ENCODE peak calls at places on chromosome 9, in five cellular contexts. A is WTC11, F is Peyer's patch, Z is GM10248, C is A549. B is an unnamed sample.

GRCh38 chr9:132560604-132561304 is 21.7 kb upstream of the BARHL1 start:
- DNase-seq in A (no peak), C (no peak), Z (no peak), F (no peak), B (no peak)

GRCh38 chr9:107214915-107215314 is 68.2 kb upstream of the RAD23B start:
- DNase-seq in A (no peak), Z (no peak), C (no peak), F (no peak), B (no peak)

GRCh38 chr9:82489579-82489915 is 501.0 kb downstream of the SPATA31D1 start:
- DNase-seq in A (no peak), C (no peak), Z (no peak), F (no peak), B (no peak)

GRCh38 chr9:86912210-86912609 is 35.1 kb downstream of the GAS1 start:
- DNase-seq in Z (no peak), C (no peak), F (no peak), A (no peak), B (no peak)

GRCh38 chr9:129469188-129469987 is 151.5 kb downstream of the C9orf50 start:
- DNase-seq in Z (no peak), A (peak), C (no peak), F (no peak), B (no peak)

GRCh38 chr9:82021198-82021597 is 32.6 kb downstream of the SPATA31D1 start:
- DNase-seq in C (no peak), A (no peak), Z (no peak), F (no peak), B (no peak)

GRCh38 chr9:80492221-80492620 is 920.5 kb downstream of the TLE4 start:
- DNase-seq in A (no peak), F (no peak), C (no peak), Z (no peak), B (no peak)

GRCh38 chr9:13267743-13268142 is 11.7 kb downstream of the MPDZ start:
- DNase-seq in F (no peak), C (peak), A (no peak), Z (no peak), B (no peak)

GRCh38 chr9:91659529-91660294 is 236.1 kb upstream of the NFIL3 start:
- DNase-seq in F (no peak), C (peak), Z (no peak), A (peak), B (peak)
- TF ChIP-seq CTCF in F (peak), C (peak), Z (no peak), A (no peak), B (peak)

DNA sequence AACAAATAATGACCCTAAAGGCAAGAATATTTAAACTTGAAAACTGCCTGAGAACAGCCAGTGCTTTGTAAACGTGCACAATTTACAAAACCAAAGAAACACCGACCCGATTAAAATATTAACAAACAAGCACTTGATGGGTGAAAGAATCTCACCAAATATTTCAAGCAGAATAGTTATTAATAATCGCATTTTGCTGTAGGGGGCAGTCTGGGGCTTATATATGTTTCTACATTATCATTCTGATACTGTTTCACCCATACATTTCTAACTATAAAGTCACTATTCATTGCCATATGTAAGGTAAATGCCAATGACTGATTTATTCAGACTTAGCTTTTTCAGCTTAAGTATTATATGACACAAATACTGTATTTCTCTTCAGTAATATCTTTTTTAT is 37.7 kb downstream of the UBAP2 start:
- DNase-seq in C (peak), F (no peak), A (no peak), Z (no peak), B (peak)
- TF ChIP-seq CTCF in C (peak), F (peak), A (no peak), Z (no peak), B (no peak)

GRCh38 chr9:72856985-72857631 is 95.7 kb downstream of the ALDH1A1 start:
- DNase-seq in C (peak), A (no peak), F (no peak), Z (peak), B (peak)
- TF ChIP-seq CTCF in C (peak), A (peak), F (peak), Z (peak), B (peak)

GRCh38 chr9:89522261-89522978 is 24.5 kb upstream of the SEMA4D start:
- DNase-seq in F (peak), A (no peak), C (no peak), Z (peak), B (peak)
- TF ChIP-seq CTCF in F (no peak), A (no peak), C (no peak), Z (no peak), B (no peak)

B was measured in activated CD8-positive, alpha-beta T cell treated with anti-CD3 and anti-CD28 coated beads for 36 hours.